ENCODE peak calls at places on chromosomes 13 and 19, in four cellular contexts. T is glutamatergic neuron, N is tibial nerve, W is esophagus squamous epithelium. U is an unnamed sample.
A peak's percentile ranks its signal among the peaks of the same experiment; 100 is the strongest.

GRCh38 chr19:4368128-4368820 is 24.9 kb downstream of the MPND start:
- DNase-seq in T (no peak), N (no peak), W (no peak), U (no peak)

GRCh38 chr13:85666356-85666755 is 132.9 kb downstream of the SLITRK6 start:
- DNase-seq in T (no peak), N (no peak), W (no peak), U (no peak)

GRCh38 chr13:111267205-111267604 is 53.2 kb upstream of the TEX29 start:
- DNase-seq in T (no peak), N (no peak), W (no peak), U (no peak)

GRCh38 chr19:8005534-8006256 is at the start of gene ELAVL1:
- DNase-seq in T (peak; percentile 96), N (peak; percentile 77), W (peak; percentile 33), U (peak; percentile 95)

GRCh38 chr13:47168086-47168485 is 271.2 kb upstream of the HTR2A start:
- DNase-seq in T (no peak), N (no peak), W (no peak), U (no peak)

GRCh38 chr19:1081301-1082164 is 13.6 kb downstream of the POLR2E start:
- DNase-seq in T (no peak), N (no peak), W (no peak), U (no peak)

GRCh38 chr19:51807111-51807701 is 12.2 kb downstream of the FPR3 start:
- DNase-seq in T (no peak), N (no peak), W (no peak), U (no peak)

GRCh38 chr19:29483944-29484581 is 41.7 kb upstream of the VSTM2B start:
- DNase-seq in T (no peak), N (no peak), W (no peak), U (no peak)

GRCh38 chr19:17332677-17333581 is 1.7 kb downstream of the ANO8 start:
- DNase-seq in T (peak; percentile 62), N (no peak), W (no peak), U (no peak)

GRCh38 chr19:7830272-7830771 is 304 bp downstream of the EVI5L start:
- DNase-seq in T (peak; percentile 26), N (no peak), W (no peak), U (no peak)

GRCh38 chr19:40241809-40242384 is 15.4 kb upstream of the CCNP start:
- DNase-seq in T (no peak), N (peak; percentile 38), W (no peak), U (no peak)

GRCh38 chr19:12784871-12785430 is 6.3 kb upstream of the JUNB start:
- DNase-seq in T (no peak), N (no peak), W (no peak), U (no peak)

GRCh38 chr13:112828756-112829155 is 138.9 kb downstream of the ATP11A start:
- DNase-seq in T (no peak), N (no peak), W (no peak), U (no peak)

GRCh38 chr19:19602136-19602712 is 16.3 kb downstream of the PBX4 start:
- DNase-seq in T (no peak), N (no peak), W (no peak), U (no peak)

GRCh38 chr13:110236831-110237261 is 70.1 kb downstream of the COL4A1 start:
- DNase-seq in T (no peak), N (no peak), W (no peak), U (peak; percentile 3)

GRCh38 chr13:30870049-30870884 is 35.8 kb upstream of the MEDAG start:
- DNase-seq in T (peak; percentile 62), N (peak; percentile 93), W (no peak), U (no peak)

GRCh38 chr19:2887391-2887914 is 13.3 kb upstream of the ZNF57 start:
- DNase-seq in T (no peak), N (peak; percentile 19), W (no peak), U (peak; percentile 7)

GRCh38 chr13:40146063-40146462 is 490.6 kb downstream of the COG6 start:
- DNase-seq in T (no peak), N (no peak), W (no peak), U (no peak)

GRCh38 chr13:113904411-113904810 is 40.5 kb upstream of the GAS6 start:
- DNase-seq in T (no peak), N (peak; percentile 48), W (no peak), U (peak; percentile 41)

GRCh38 chr19:3849092-3849491 is 19.7 kb downstream of the ZFR2 start:
- DNase-seq in T (peak; percentile 66), N (no peak), W (no peak), U (peak; percentile 61)

GRCh38 chr19:11137542-11138384 is 17.8 kb downstream of the SPC24 start:
- DNase-seq in T (peak; percentile 84), N (peak; percentile 91), W (no peak), U (peak; percentile 79)

GRCh38 chr19:3324405-3324856 is 42.0 kb upstream of the NFIC start:
- DNase-seq in T (peak; percentile 63), N (peak; percentile 69), W (no peak), U (peak; percentile 62)

GRCh38 chr19:37933965-37934364 is 27.0 kb downstream of the SIPA1L3 start:
- DNase-seq in T (peak; percentile 54), N (no peak), W (no peak), U (no peak)

GRCh38 chr19:14059093-14059480 is 2.8 kb downstream of the PALM3 start:
- DNase-seq in T (peak; percentile 48), N (no peak), W (no peak), U (peak; percentile 49)

GRCh38 chr13:99285432-99286182 is 21.6 kb downstream of the GPR183 start:
- DNase-seq in T (no peak), N (no peak), W (no peak), U (no peak)

GRCh38 chr19:3723883-3724282 is 15.7 kb downstream of the TJP3 start:
- DNase-seq in T (no peak), N (no peak), W (no peak), U (no peak)

GRCh38 chr13:24997367-24997967 is 98.5 kb upstream of the PABPC3 start:
- DNase-seq in T (no peak), N (peak; percentile 67), W (no peak), U (peak; percentile 21)

GRCh38 chr13:98188544-98189166 is 11.6 kb upstream of the RNF113B start:
- DNase-seq in T (no peak), N (no peak), W (no peak), U (no peak)

GRCh38 chr13:98187862-98188261 is 10.8 kb upstream of the RNF113B start:
- DNase-seq in T (no peak), N (no peak), W (no peak), U (no peak)

GRCh38 chr13:98192008-98192407 is 14.9 kb upstream of the RNF113B start:
- DNase-seq in T (no peak), N (no peak), W (no peak), U (no peak)

GRCh38 chr13:98190889-98191444 is 13.9 kb upstream of the RNF113B start:
- DNase-seq in T (no peak), N (no peak), W (no peak), U (no peak)

GRCh38 chr13:98189841-98190505 is 12.9 kb upstream of the RNF113B start:
- DNase-seq in T (no peak), N (no peak), W (no peak), U (no peak)
- TF ChIP-seq CTCF in T (no peak), N (no peak), W (no peak), U (no peak)

GRCh38 chr13:51249767-51250741 is 27.9 kb downstream of the FAM124A start:
- DNase-seq in T (no peak), N (no peak), W (no peak), U (no peak)
- TF ChIP-seq CTCF in T (peak; percentile 67), N (no peak), W (no peak), U (peak; percentile 54)

DNA sequence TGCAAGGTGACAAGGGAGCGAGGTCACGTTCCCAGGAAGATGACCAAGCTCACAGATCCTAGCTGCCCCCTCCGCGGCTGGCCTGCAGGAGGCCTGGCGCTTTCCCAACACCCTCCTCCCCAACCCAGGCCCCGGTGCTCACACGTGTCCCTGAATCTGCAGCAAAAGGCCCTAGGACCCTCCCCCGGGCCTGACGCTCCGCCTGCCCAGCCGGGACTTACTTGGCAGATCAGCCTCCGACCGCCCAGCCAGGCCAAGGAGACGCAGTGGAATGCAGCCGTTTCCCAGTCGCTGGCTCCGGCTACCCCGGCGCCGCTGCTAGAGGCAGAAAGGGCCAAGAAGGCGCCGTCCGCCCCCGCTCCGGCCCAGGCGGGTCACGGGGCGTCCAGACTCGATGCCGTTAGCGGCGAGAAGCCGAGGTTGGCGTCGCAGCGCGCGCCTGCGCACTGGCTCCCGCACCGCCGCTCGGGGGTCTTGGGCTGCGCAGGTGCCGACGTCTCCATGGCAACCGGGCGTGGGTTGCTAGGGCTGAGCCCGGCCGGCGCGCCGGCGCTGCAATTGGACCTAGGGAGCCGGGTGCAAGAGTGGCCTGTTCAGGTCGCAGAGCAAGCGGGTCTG is at the start of gene PNMA8A:
- DNase-seq in T (peak; percentile 89), N (no peak), W (no peak), U (peak; percentile 75)
- TF ChIP-seq CTCF in T (no peak), N (no peak), W (no peak), U (no peak)

DNA sequence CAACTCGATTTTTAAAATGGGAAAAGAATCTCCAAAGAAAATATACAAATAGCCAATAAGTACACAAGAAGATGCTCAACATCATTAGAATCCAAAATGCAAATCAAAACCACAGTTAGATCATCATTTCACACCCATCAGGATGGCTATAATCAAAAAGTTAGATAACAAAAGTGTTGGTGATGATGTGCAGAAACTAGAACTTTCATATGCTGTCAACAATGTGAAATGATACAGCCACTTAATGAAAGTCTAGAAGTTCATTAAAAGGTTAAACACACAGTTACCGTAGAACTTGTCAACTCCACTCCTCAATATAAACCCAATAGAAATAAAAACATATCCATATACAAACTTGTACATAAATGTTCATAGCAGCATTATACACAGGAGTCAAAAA is 11.8 kb downstream of the ZC3H13 start:
- DNase-seq in T (no peak), N (no peak), W (no peak), U (no peak)
- TF ChIP-seq CTCF in T (no peak), N (no peak), W (no peak), U (no peak)

DNA sequence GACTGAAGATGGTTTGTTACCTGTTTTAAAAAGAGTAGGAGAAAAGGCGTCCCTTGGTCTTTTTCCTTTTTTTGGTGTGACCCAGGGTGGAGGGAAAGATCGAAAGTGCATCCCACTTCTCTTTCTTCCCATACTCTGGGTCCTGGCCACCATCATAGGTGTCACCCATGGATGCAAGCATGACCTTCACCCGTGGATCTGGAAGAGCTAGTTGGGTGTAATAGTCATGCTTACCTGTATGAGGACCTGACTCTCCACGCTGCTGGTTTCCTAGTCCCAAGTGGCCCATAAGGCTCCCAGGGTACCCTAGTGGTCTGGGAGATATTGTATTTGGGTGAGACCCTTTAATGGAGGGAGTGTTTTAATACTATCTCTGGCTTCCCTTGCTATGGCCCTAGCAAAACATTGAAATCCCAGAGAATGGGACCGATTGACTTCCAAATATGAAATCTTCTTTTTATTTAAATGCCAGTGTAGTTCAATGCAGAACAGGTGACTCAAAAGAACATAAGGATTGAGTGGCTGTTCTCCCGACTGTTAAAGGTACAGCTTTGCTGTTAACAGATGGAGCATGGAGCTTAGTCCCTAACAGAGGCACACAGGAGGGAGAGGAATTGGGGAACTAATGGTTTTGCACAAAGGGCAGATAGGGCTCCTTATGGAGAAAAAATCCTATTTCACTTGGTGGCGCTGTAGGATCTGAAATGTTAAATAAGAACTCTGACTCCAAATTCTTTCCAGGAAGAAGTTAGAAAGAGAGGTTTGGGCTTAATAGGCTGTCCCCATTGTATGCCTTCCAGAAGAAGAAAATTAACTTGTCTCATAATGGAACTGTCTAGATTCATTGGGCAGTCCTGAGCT is 7.0 kb upstream of the ZNF550 start:
- DNase-seq in T (no peak), N (no peak), W (no peak), U (no peak)
- TF ChIP-seq CTCF in T (no peak), N (no peak), W (no peak), U (no peak)

GRCh38 chr13:44523176-44524017 is 52.7 kb downstream of the TSC22D1 start:
- DNase-seq in T (no peak), N (no peak), W (no peak), U (no peak)
- TF ChIP-seq CTCF in T (no peak), N (no peak), W (no peak), U (no peak)